ENCODE peak calls at places on chromosome 16, in four cellular contexts. K, P, Z and I are unnamed samples.

GRCh38 chr16:48276102-48276501 is 28.8 kb upstream of the ABCC11 start:
- DNase-seq in P (no peak), Z (no peak), K (no peak), I (peak; percentile 26)

GRCh38 chr16:86531193-86531550 is 20.8 kb downstream of the FOXF1 start:
- DNase-seq in Z (no peak), P (no peak), K (peak; percentile 47), I (no peak)

GRCh38 chr16:63361032-63361624 is 1324.9 kb upstream of the CDH8 start:
- DNase-seq in P (peak; percentile 34), Z (no peak), K (peak; percentile 72), I (peak; percentile 62)

GRCh38 chr16:68179196-68179795 is 56.6 kb downstream of the ESRP2 start:
- DNase-seq in Z (no peak), K (peak; percentile 30), P (no peak), I (no peak)

GRCh38 chr16:47732806-47733150 is 271.6 kb downstream of the PHKB start:
- DNase-seq in K (peak; percentile 69), Z (no peak), P (peak; percentile 12), I (no peak)

GRCh38 chr16:1788708-1789100 is 4.8 kb downstream of the IGFALS start:
- DNase-seq in K (no peak), Z (no peak), P (no peak), I (no peak)

GRCh38 chr16:346587-346986 is 5.9 kb downstream of the AXIN1 start:
- DNase-seq in K (peak; percentile 8), P (no peak), Z (no peak), I (no peak)

GRCh38 chr16:85750827-85751641 is at the start of gene C16orf74:
- DNase-seq in K (peak; percentile 67), P (peak; percentile 35), Z (peak; percentile 65), I (peak; percentile 77)

GRCh38 chr16:28192811-28193529 is 18.8 kb downstream of the XPO6 start:
- DNase-seq in K (no peak), P (no peak), Z (peak; percentile 51), I (no peak)

GRCh38 chr16:1871974-1872635 is at the start of gene MEIOB:
- DNase-seq in K (peak; percentile 21), P (peak; percentile 85), Z (no peak), I (no peak)

GRCh38 chr16:54242199-54242598 is 44.4 kb downstream of the IRX3 start:
- DNase-seq in K (no peak), Z (no peak), P (peak; percentile 12), I (peak; percentile 38)

GRCh38 chr16:46974352-46974751 is 878 bp upstream of the DNAJA2 start:
- DNase-seq in K (no peak), Z (no peak), P (peak; percentile 18), I (peak; percentile 43)

GRCh38 chr16:89534147-89534788 is 26.1 kb downstream of the SPG7 start:
- DNase-seq in P (no peak), K (peak; percentile 69), Z (peak; percentile 21), I (no peak)

GRCh38 chr16:88365244-88365865 is 17.4 kb upstream of the ZNF469 start:
- DNase-seq in K (no peak), P (no peak), Z (no peak), I (peak; percentile 22)